ENCODE peak calls at places on chromosomes 2 and 18, in four cellular contexts. Z is heart left ventricle, T is A673, S is esophagus squamous epithelium. P is an unnamed sample.

GRCh38 chr2:105390454-105390853 is 8.4 kb downstream of the FHL2 start:
- DNase-seq in Z (no peak), T (no peak), S (no peak), P (no peak)

GRCh38 chr2:131394147-131394931 is 30.4 kb upstream of the RAB6D start:
- DNase-seq in Z (no peak), T (peak; percentile 18), S (no peak), P (no peak)

GRCh38 chr2:226551522-226552250 is 247.9 kb downstream of the IRS1 start:
- DNase-seq in Z (no peak), T (no peak), S (no peak), P (no peak)

GRCh38 chr18:2825613-2826205 is 21.1 kb upstream of the EMILIN2 start:
- DNase-seq in Z (no peak), T (no peak), S (no peak), P (no peak)

GRCh38 chr18:47750889-47751423 is 179.5 kb downstream of the SMAD2 start:
- DNase-seq in Z (no peak), T (no peak), S (no peak), P (no peak)

GRCh38 chr2:210288376-210288775 is 26.6 kb downstream of the MYL1 start:
- DNase-seq in Z (no peak), T (no peak), S (no peak), P (no peak)

GRCh38 chr2:151657667-151658076 is 76.6 kb downstream of the NEB start:
- DNase-seq in Z (no peak), T (no peak), S (no peak), P (no peak)

GRCh38 chr2:218465987-218466633 is 47.2 kb downstream of the VIL1 start:
- DNase-seq in Z (no peak), T (peak; percentile 40), S (no peak), P (peak; percentile 6)

GRCh38 chr18:32469691-32470131 is 971 bp downstream of the GAREM1 start:
- DNase-seq in Z (no peak), T (peak; percentile 24), S (no peak), P (no peak)

GRCh38 chr2:96093528-96093927 is 22.8 kb downstream of the ADRA2B start:
- DNase-seq in Z (no peak), T (no peak), S (no peak), P (no peak)

GRCh38 chr2:13662055-13662454 is 945.3 kb downstream of the TRIB2 start:
- DNase-seq in Z (no peak), T (no peak), S (no peak), P (no peak)

GRCh38 chr18:46283895-46284295 is 179.7 kb downstream of the HAUS1 start:
- DNase-seq in Z (no peak), T (no peak), S (no peak), P (no peak)
- H3K27ac ChIP-seq in Z (no peak overlapping the region), T (no peak overlapping the region), S (no peak overlapping the region), P (no peak overlapping the region)

DNA sequence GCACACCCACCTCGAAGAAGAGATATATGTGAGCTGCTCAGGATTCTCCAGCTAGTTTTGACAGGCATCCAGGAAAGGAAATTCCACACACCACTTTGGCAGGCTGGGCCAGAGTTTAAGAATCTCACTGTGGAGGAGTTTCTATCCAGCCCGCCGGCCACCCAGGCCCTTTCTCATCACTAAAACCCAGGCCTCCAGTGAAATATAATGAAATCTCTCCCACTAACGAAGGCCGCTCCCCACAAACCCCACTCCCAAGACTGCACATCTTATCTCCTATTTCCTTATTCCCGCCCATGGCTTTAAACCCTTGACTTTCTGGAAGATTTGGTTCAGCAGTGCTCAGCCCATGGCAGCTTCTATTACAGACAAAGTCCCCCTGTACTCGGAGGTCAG is 202.1 kb downstream of the GLI2 start:
- DNase-seq in Z (no peak), T (no peak), S (no peak), P (no peak)
- H3K4me3 ChIP-seq in Z (no peak overlapping the region), T (no peak overlapping the region), S (no peak overlapping the region), P (no peak overlapping the region)

GRCh38 chr18:48851563-48851962 is 99.2 kb downstream of the SMAD7 start:
- DNase-seq in Z (peak; percentile 80), T (no peak), S (no peak), P (no peak)
- H3K27ac ChIP-seq in Z (peak overlapping the region; percentile 88), T (peak overlapping the region; percentile 10), S (no peak overlapping the region), P (no peak overlapping the region)

GRCh38 chr2:168802825-168803726 is 639 bp downstream of the NOSTRIN start:
- DNase-seq in Z (no peak), T (no peak), S (no peak), P (no peak)
- H3K4me3 ChIP-seq in Z (peak overlapping the region; percentile 43), T (no peak overlapping the region), S (peak overlapping the region; percentile 0), P (no peak overlapping the region)

GRCh38 chr2:37782721-37783438 is 111.4 kb upstream of the CDC42EP3 start:
- DNase-seq in Z (no peak), T (no peak), S (no peak), P (no peak)
- H3K27ac ChIP-seq in Z (no peak overlapping the region), T (no peak overlapping the region), S (peak overlapping the region; percentile 65), P (no peak overlapping the region)

GRCh38 chr2:17830053-17831034 is 14.1 kb downstream of the MSGN1 start:
- DNase-seq in Z (peak; percentile 72), T (peak; percentile 95), S (no peak), P (no peak)
- H3K4me3 ChIP-seq in Z (peak overlapping the region; percentile 31), T (peak overlapping the region; percentile 17), S (no peak overlapping the region), P (no peak overlapping the region)

DNA sequence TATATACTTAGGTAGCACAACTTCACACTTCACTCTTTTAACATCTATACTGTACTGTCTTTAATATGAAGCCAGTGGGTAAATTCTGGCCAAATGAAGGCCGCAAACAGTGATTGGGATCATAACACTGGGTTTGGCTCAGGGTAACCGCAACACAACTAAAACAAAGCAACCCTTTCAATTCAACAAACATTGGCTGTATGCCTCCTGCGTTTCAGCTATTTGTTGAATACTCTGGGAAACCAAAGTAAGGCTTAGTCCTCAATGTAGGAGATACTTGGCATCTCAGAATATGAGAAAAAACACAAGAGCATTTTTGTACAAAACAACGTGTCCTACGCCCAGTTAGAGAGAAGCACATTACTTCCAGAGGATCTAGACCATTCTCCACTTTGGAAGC is 693.3 kb upstream of the KLHL29 start:
- DNase-seq in Z (no peak), T (no peak), S (no peak), P (no peak)
- H3K27ac ChIP-seq in Z (no peak overlapping the region), T (no peak overlapping the region), S (no peak overlapping the region), P (no peak overlapping the region)

GRCh38 chr2:157471078-157471477 is 27.2 kb upstream of the CYTIP start:
- DNase-seq in Z (no peak), T (no peak), S (no peak), P (peak; percentile 45)
- H3K4me3 ChIP-seq in Z (no peak overlapping the region), T (no peak overlapping the region), S (no peak overlapping the region), P (no peak overlapping the region)

DNA sequence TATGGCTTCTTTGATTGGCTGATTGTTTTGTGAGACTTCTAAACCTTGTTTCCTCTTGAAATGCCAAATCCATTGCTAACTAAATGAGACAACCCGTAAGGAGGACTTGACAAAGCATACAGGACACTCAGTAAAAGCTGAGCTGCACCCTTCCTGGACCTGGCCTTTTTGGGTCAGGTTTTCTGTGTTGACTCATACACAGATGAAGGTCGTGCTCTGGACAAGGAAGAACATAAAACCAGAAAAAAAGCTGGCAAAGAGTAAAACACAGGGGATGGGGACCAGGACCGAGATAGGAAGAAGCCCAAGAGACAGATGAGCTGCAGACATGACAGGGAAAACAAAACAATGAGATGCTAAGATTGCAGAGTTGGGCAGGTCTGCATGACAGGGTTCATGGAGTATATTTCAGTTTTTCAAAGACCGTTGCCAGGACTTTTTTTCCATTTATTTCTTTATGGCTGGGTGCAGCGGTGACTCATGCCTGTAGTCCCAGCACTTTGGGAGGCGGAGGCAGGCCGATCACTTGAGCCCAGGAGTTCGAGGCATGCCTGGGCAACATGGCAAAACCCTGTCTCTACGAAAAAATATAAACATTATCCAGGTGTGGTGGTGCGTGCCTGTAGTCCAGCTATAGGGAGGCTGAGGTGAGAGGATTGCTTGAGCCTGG is 41.4 kb downstream of the INO80C start:
- DNase-seq in Z (no peak), T (no peak), S (no peak), P (no peak)
- H3K27ac ChIP-seq in Z (no peak overlapping the region), T (no peak overlapping the region), S (peak overlapping the region; percentile 65), P (no peak overlapping the region)

P was measured in CD8-positive, alpha-beta memory T cell.